ENCODE peak calls at places on chromosome X, in ten cellular contexts. U is heart right ventricle; K is CD8-positive, alpha-beta T cell; S is thoracic aorta; G is left ventricle myocardium inferior; R is GM23338; E is WERI-Rb-1; P is IMR-90; Y is CD4-positive, alpha-beta memory T cell; M is upper lobe of left lung. C is an unnamed sample.

GRCh38 chrX:87664381-87664780 is 146.8 kb downstream of the KLHL4 start:
- DNase-seq in R (peak; percentile 43), K (no peak), Y (no peak), E (no peak), G (no peak), P (peak; percentile 8), M (no peak), S (no peak), U (no peak), C (no peak)

GRCh38 chrX:57821703-57822375 is 88.4 kb downstream of the ZXDA start:
- DNase-seq in P (peak; percentile 55), S (no peak), G (no peak), E (peak; percentile 22), U (no peak), R (peak; percentile 74), M (no peak), K (peak; percentile 24), Y (peak; percentile 37), C (no peak)

GRCh38 chrX:19063030-19063429 is 59.2 kb downstream of the ADGRG2 start:
- DNase-seq in M (no peak), U (no peak), R (no peak), S (no peak), Y (no peak), K (no peak), E (no peak), P (peak; percentile 62), G (no peak), C (no peak)

GRCh38 chrX:3271485-3272186 is 74.8 kb downstream of the MXRA5 start:
- DNase-seq in R (no peak), P (peak; percentile 74), E (no peak), M (no peak), K (no peak), S (no peak), Y (no peak), U (no peak), G (no peak), C (no peak)

GRCh38 chrX:6299724-6300123 is 71.1 kb upstream of the NLGN4X start:
- DNase-seq in G (no peak), E (no peak), Y (no peak), R (no peak), M (no peak), S (no peak), P (no peak), K (no peak), U (no peak), C (no peak)

GRCh38 chrX:124239911-124240310 is 92.5 kb upstream of the TEX13D start:
- DNase-seq in S (no peak), G (no peak), U (no peak), M (no peak), E (no peak), R (no peak), K (no peak), P (no peak), Y (peak; percentile 72), C (no peak)

GRCh38 chrX:106698693-106699092 is 27.8 kb upstream of the RNF128 start:
- DNase-seq in Y (no peak), E (no peak), P (peak; percentile 67), K (no peak), R (no peak), M (no peak), U (no peak), G (no peak), S (no peak), C (no peak)

GRCh38 chrX:151402719-151403390 is 5.8 kb downstream of the VMA21 start:
- DNase-seq in G (peak; percentile 26), R (peak; percentile 16), U (peak; percentile 18), P (no peak), Y (no peak), K (no peak), M (no peak), E (no peak), S (no peak), C (no peak)

GRCh38 chrX:100745806-100746537 is 14.1 kb upstream of the SYTL4 start:
- DNase-seq in K (no peak), R (no peak), P (no peak), E (no peak), M (no peak), U (no peak), S (no peak), Y (no peak), G (no peak), C (no peak)

GRCh38 chrX:350534-351321 is 32.1 kb upstream of the GTPBP6 start:
- DNase-seq in E (no peak), P (no peak), S (no peak), G (peak; percentile 12), R (no peak), K (no peak), U (no peak), Y (no peak), M (no peak), C (peak; percentile 17)

GRCh38 chrX:17580529-17581155 is 156.7 kb upstream of the SCML1 start:
- DNase-seq in R (no peak), M (no peak), P (peak; percentile 74), S (no peak), U (no peak), K (no peak), Y (no peak), G (no peak), E (no peak), C (no peak)

GRCh38 chrX:104863466-104863865 is 297.5 kb downstream of the IL1RAPL2 start:
- DNase-seq in S (no peak), R (no peak), G (no peak), K (no peak), P (no peak), E (no peak), U (no peak), Y (no peak), M (no peak), C (no peak)

GRCh38 chrX:12319012-12319519 is 180.8 kb downstream of the FRMPD4 start:
- DNase-seq in P (no peak), E (no peak), R (peak; percentile 10), Y (no peak), G (no peak), M (no peak), U (no peak), K (no peak), S (no peak), C (peak; percentile 8)

GRCh38 chrX:20066968-20067708 is 49.6 kb downstream of the MAP7D2 start:
- DNase-seq in G (no peak), Y (no peak), M (peak; percentile 27), S (no peak), K (peak; percentile 6), R (peak; percentile 50), P (peak; percentile 70), U (no peak), E (peak; percentile 14), C (no peak)

DNA sequence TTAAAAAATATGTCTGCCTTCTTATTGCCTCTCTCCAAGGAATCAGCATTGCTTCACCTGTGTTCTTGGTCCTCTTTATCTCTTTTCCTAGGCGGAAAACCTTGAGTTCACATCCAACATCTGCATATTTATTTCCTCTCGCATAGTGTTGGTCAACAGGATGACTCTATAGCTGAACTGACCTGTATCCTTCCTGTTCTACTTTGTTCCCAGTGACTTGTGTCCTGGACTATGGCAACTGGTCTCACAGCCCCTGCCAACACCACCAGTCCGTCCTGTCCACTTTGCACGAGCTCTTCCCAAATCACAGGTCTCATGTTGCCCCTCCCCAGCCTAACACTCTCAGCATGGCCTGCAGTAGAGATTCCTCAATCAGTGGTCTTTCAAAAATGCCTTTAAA is 2.0 kb downstream of the DIPK2B start:
- DNase-seq in R (no peak), K (no peak), U (no peak), Y (no peak), G (no peak), M (no peak), P (no peak), S (no peak), E (no peak), C (no peak)
- H3K27ac ChIP-seq in R (no peak overlapping the region), K (no peak overlapping the region), U (peak overlapping the region; percentile 83), Y (no peak overlapping the region), G (peak overlapping the region; percentile 76), M (peak overlapping the region; percentile 11), P (no peak overlapping the region), S (no peak overlapping the region), E (no peak overlapping the region), C (no peak overlapping the region)

GRCh38 chrX:21946925-21947641 is 6.6 kb downstream of the SMS start:
- DNase-seq in U (no peak), G (no peak), P (peak; percentile 64), E (peak; percentile 20), M (no peak), R (peak; percentile 53), S (no peak), Y (no peak), K (no peak), C (no peak)
- H3K27ac ChIP-seq in U (peak overlapping the region; percentile 58), G (peak overlapping the region; percentile 52), P (peak overlapping the region; percentile 72), E (no peak overlapping the region), M (no peak overlapping the region), R (peak overlapping the region; percentile 88), S (peak overlapping the region; percentile 55), Y (no peak overlapping the region), K (no peak overlapping the region), C (no peak overlapping the region)

GRCh38 chrX:10110984-10111363 is 45.8 kb upstream of the CLCN4 start:
- DNase-seq in P (no peak), R (no peak), M (no peak), E (no peak), Y (peak; percentile 52), G (no peak), S (no peak), K (peak; percentile 47), U (no peak), C (no peak)

GRCh38 chrX:10110316-10110932 is 46.4 kb upstream of the CLCN4 start:
- DNase-seq in P (no peak), G (no peak), Y (no peak), U (no peak), R (no peak), S (no peak), K (no peak), M (no peak), E (no peak), C (no peak)

GRCh38 chrX:10109695-10110094 is 47.1 kb upstream of the CLCN4 start:
- DNase-seq in P (no peak), S (no peak), K (no peak), U (peak; percentile 58), R (no peak), E (no peak), M (no peak), G (peak; percentile 66), Y (no peak), C (peak; percentile 42)

GRCh38 chrX:10112510-10112909 is 44.3 kb upstream of the CLCN4 start:
- DNase-seq in G (no peak), U (no peak), P (no peak), S (no peak), K (no peak), M (no peak), E (no peak), Y (no peak), R (no peak), C (no peak)

GRCh38 chrX:10111364-10112148 is 45.2 kb upstream of the CLCN4 start:
- DNase-seq in R (no peak), P (peak; percentile 14), U (no peak), G (peak; percentile 44), Y (peak; percentile 79), E (no peak), S (no peak), K (peak; percentile 59), M (no peak), C (no peak)
- H3K27ac ChIP-seq in R (no peak overlapping the region), P (no peak overlapping the region), U (peak overlapping the region; percentile 36), G (peak overlapping the region; percentile 72), Y (peak overlapping the region; percentile 78), E (no peak overlapping the region), S (no peak overlapping the region), K (peak overlapping the region; percentile 77), M (peak overlapping the region; percentile 69), C (peak overlapping the region; percentile 12)

DNA sequence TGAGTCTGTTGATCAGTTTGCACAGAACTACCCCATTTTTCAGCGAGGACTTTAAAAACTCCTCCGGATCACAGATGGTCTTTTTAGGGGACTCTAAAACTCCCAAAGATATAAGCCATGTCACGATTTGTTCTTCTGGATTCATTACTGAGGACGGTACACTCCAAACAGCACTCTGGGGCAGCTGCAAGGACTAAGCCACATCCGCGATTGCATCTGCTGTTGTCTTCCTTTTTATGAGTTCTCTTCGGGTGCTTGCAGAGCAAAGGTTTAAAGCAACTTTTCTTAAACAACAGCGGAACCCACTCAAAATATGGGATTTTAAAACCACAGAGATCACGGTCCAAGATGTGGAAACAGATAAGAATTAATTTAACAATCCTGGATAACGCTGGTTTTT is at the start of gene ARHGEF6:
- DNase-seq in G (no peak), R (no peak), Y (peak; percentile 53), S (no peak), M (peak; percentile 45), P (no peak), U (no peak), E (no peak), K (peak; percentile 20), C (no peak)
- H3K27ac ChIP-seq in G (peak within 1 kb of the TSS; percentile 75), R (no peak within 1 kb of the TSS), Y (peak within 1 kb of the TSS; percentile 69), S (peak within 1 kb of the TSS; percentile 57), M (peak within 1 kb of the TSS; percentile 54), P (no peak within 1 kb of the TSS), U (peak within 1 kb of the TSS; percentile 75), E (no peak within 1 kb of the TSS), K (peak within 1 kb of the TSS; percentile 60), C (no peak within 1 kb of the TSS)